ENCODE peak calls at places on chromosomes 5 and 9, in eight cellular contexts. P is foreskin keratinocyte; D is stimulated activated CD4-positive, alpha-beta T cell treated with anti-CD3 and anti-CD28 coated beads, Interleukin-1b, Interleukin-23, amount 100 ng/mL, for 24 hours; A is AG08396; Z is T1000; X is A549; S is activated CD4-positive, alpha-beta T cell treated with anti-CD3 and anti-CD28 coated beads, Interleukin-2, amount 10 ng/mL, durations not matched to agents 24 days and 14 days; B is activated naive CD8-positive, alpha-beta T cell treated with anti-CD3 and anti-CD28 coated beads for 36 hours. R is an unnamed sample.

GRCh38 chr5:32278403-32278802 is 34.3 kb downstream of the MTMR12 start:
- DNase-seq in P (no peak), D (no peak), A (peak), Z (peak), X (no peak), S (peak), B (no peak), R (peak)

GRCh38 chr5:30802961-30803705 is 390.4 kb upstream of the CDH6 start:
- DNase-seq in P (no peak), D (no peak), A (no peak), Z (no peak), X (no peak), S (no peak), B (no peak), R (no peak)

GRCh38 chr5:543351-543750 is 19.1 kb upstream of the SLC9A3 start:
- DNase-seq in P (no peak), D (no peak), A (no peak), Z (no peak), X (no peak), S (no peak), B (no peak), R (no peak)

GRCh38 chr5:64811050-64811640 is 42.4 kb downstream of the CWC27 start:
- DNase-seq in P (peak), D (no peak), A (peak), Z (no peak), X (peak), S (peak), B (no peak), R (peak)

GRCh38 chr9:8366161-8366926 is 566.8 kb upstream of the DMAC1 start:
- DNase-seq in P (no peak), D (no peak), A (no peak), Z (no peak), X (no peak), S (no peak), B (no peak), R (no peak)

GRCh38 chr9:36835271-36835996 is 198.6 kb downstream of the PAX5 start:
- DNase-seq in P (no peak), D (no peak), A (no peak), Z (no peak), X (no peak), S (no peak), B (no peak), R (no peak)

GRCh38 chr5:5422819-5423515 is 490 bp downstream of the ICE1 start:
- DNase-seq in P (no peak), D (no peak), A (no peak), Z (no peak), X (no peak), S (peak), B (peak), R (no peak)

GRCh38 chr5:125237026-125237425 is 490.6 kb upstream of the ZNF608 start:
- DNase-seq in P (no peak), D (no peak), A (no peak), Z (no peak), X (no peak), S (no peak), B (no peak), R (no peak)

GRCh38 chr9:16060457-16061129 is 507.8 kb downstream of the CCDC171 start:
- DNase-seq in P (no peak), D (no peak), A (no peak), Z (no peak), X (no peak), S (no peak), B (peak), R (no peak)

GRCh38 chr9:95206143-95206542 is 111.4 kb downstream of the FANCC start:
- DNase-seq in P (no peak), D (no peak), A (peak), Z (no peak), X (no peak), S (no peak), B (no peak), R (peak)

GRCh38 chr5:60066502-60066901 is 173.0 kb upstream of the PDE4D start:
- DNase-seq in P (peak), D (no peak), A (no peak), Z (no peak), X (no peak), S (no peak), B (no peak), R (no peak)

GRCh38 chr5:173020643-173021042 is 35.5 kb upstream of the CREBRF start:
- DNase-seq in P (no peak), D (no peak), A (no peak), Z (no peak), X (no peak), S (no peak), B (no peak), R (no peak)

GRCh38 chr5:176620333-176620981 is 9.9 kb downstream of the SNCB start:
- DNase-seq in P (no peak), D (no peak), A (no peak), Z (no peak), X (peak), S (peak), B (no peak), R (no peak)

GRCh38 chr9:70120834-70121510 is 77.3 kb downstream of the MAMDC2 start:
- DNase-seq in P (peak), D (no peak), A (peak), Z (peak), X (no peak), S (no peak), B (no peak), R (peak)

GRCh38 chr5:124678992-124679519 is 67.4 kb downstream of the ZNF608 start:
- DNase-seq in P (no peak), D (no peak), A (no peak), Z (no peak), X (no peak), S (no peak), B (no peak), R (no peak)

GRCh38 chr5:177399903-177400868 is at the start of gene PFN3:
- DNase-seq in P (no peak), D (no peak), A (no peak), Z (no peak), X (no peak), S (no peak), B (peak), R (no peak)

GRCh38 chr9:111599092-111599947 is at the start of gene PTGR1:
- DNase-seq in P (peak), D (no peak), A (peak), Z (peak), X (peak), S (peak), B (peak), R (peak)

GRCh38 chr5:61002616-61003015 is 57.6 kb downstream of the NDUFAF2 start:
- DNase-seq in P (no peak), D (no peak), A (no peak), Z (no peak), X (no peak), S (no peak), B (no peak), R (no peak)

GRCh38 chr5:148828461-148829247 is 2.2 kb downstream of the ADRB2 start:
- DNase-seq in P (no peak), D (no peak), A (no peak), Z (no peak), X (no peak), S (no peak), B (no peak), R (no peak)

GRCh38 chr9:94812343-94812742 is 85.8 kb downstream of the AOPEP start:
- DNase-seq in P (no peak), D (no peak), A (peak), Z (no peak), X (peak), S (no peak), B (no peak), R (no peak)

GRCh38 chr9:86041331-86041741 is 58.0 kb downstream of the GOLM1 start:
- DNase-seq in P (no peak), D (no peak), A (peak), Z (no peak), X (no peak), S (no peak), B (no peak), R (peak)

GRCh38 chr9:135644631-135645218 is 5.4 kb upstream of the GLT6D1 start:
- DNase-seq in P (no peak), D (no peak), A (no peak), Z (no peak), X (no peak), S (no peak), B (no peak), R (no peak)

GRCh38 chr5:137498301-137498735 is 808 bp downstream of the SPOCK1 start:
- DNase-seq in P (no peak), D (no peak), A (peak), Z (peak), X (peak), S (no peak), B (peak), R (no peak)

GRCh38 chr5:10585120-10585915 is 21.4 kb downstream of the ANKRD33B start:
- DNase-seq in P (no peak), D (no peak), A (no peak), Z (no peak), X (no peak), S (no peak), B (no peak), R (no peak)

GRCh38 chr5:1118738-1119137 is 6.9 kb upstream of the SLC12A7 start:
- DNase-seq in P (no peak), D (no peak), A (no peak), Z (no peak), X (no peak), S (no peak), B (no peak), R (no peak)

GRCh38 chr5:10934789-10935355 is 173.8 kb upstream of the DAP start:
- DNase-seq in P (no peak), D (no peak), A (no peak), Z (no peak), X (no peak), S (no peak), B (no peak), R (no peak)

GRCh38 chr5:172496671-172497371 is 42.5 kb upstream of the SH3PXD2B start:
- DNase-seq in P (no peak), D (no peak), A (peak), Z (no peak), X (no peak), S (no peak), B (no peak), R (peak)